ENCODE peak calls at places on chromosome 21, in seven cellular contexts. One of them, this sample, is unnamed. For H3K36me3, the result is how much of the 10 kb centered on the place peaks cover.

GRCh38 chr21:35019631-35020032 is 29.5 kb downstream of the RUNX1 start:
- DNase-seq in psoas muscle: no peak
- DNase-seq in fibroblast of lung: no peak
- DNase-seq in left ventricle myocardium inferior: no peak
- DNase-seq in cardiac muscle cell: no peak
- DNase-seq in brain microvascular endothelial cell: no peak
- DNase-seq in heart left ventricle: no peak
- DNase-seq in this sample: no peak

GRCh38 chr21:26448751-26449150 is 124.3 kb downstream of the CYYR1 start:
- DNase-seq in psoas muscle: no peak
- DNase-seq in cardiac muscle cell: no peak
- DNase-seq in fibroblast of lung: peak
- DNase-seq in brain microvascular endothelial cell: peak
- DNase-seq in left ventricle myocardium inferior: no peak
- DNase-seq in heart left ventricle: no peak
- DNase-seq in this sample: no peak

GRCh38 chr21:36479415-36480402 is at the start of gene CLDN14:
- DNase-seq in fibroblast of lung: peak
- DNase-seq in left ventricle myocardium inferior: peak
- DNase-seq in heart left ventricle: no peak
- DNase-seq in cardiac muscle cell: no peak
- DNase-seq in psoas muscle: peak
- DNase-seq in brain microvascular endothelial cell: no peak
- DNase-seq in this sample: no peak

GRCh38 chr21:35475006-35475405 is 425.9 kb upstream of the RUNX1 start:
- DNase-seq in cardiac muscle cell: no peak
- DNase-seq in psoas muscle: no peak
- DNase-seq in fibroblast of lung: peak
- DNase-seq in heart left ventricle: no peak
- DNase-seq in left ventricle myocardium inferior: no peak
- DNase-seq in brain microvascular endothelial cell: peak
- DNase-seq in this sample: no peak

GRCh38 chr21:35004289-35004688 is 44.8 kb downstream of the RUNX1 start:
- DNase-seq in brain microvascular endothelial cell: no peak
- DNase-seq in fibroblast of lung: no peak
- DNase-seq in left ventricle myocardium inferior: no peak
- DNase-seq in psoas muscle: no peak
- DNase-seq in heart left ventricle: no peak
- DNase-seq in cardiac muscle cell: no peak
- DNase-seq in this sample: no peak

GRCh38 chr21:37159053-37159776 is 86.2 kb downstream of the TTC3 start:
- DNase-seq in psoas muscle: no peak
- DNase-seq in brain microvascular endothelial cell: no peak
- DNase-seq in heart left ventricle: no peak
- DNase-seq in fibroblast of lung: no peak
- DNase-seq in left ventricle myocardium inferior: no peak
- DNase-seq in cardiac muscle cell: no peak
- DNase-seq in this sample: no peak

GRCh38 chr21:34792504-34793089 is 123.8 kb downstream of the CLIC6 start:
- DNase-seq in left ventricle myocardium inferior: no peak
- DNase-seq in brain microvascular endothelial cell: no peak
- DNase-seq in cardiac muscle cell: no peak
- DNase-seq in heart left ventricle: no peak
- DNase-seq in psoas muscle: no peak
- DNase-seq in fibroblast of lung: no peak
- DNase-seq in this sample: no peak

GRCh38 chr21:15761508-15762100 is 31.8 kb downstream of the USP25 start:
- DNase-seq in brain microvascular endothelial cell: no peak
- DNase-seq in left ventricle myocardium inferior: no peak
- DNase-seq in heart left ventricle: no peak
- DNase-seq in fibroblast of lung: no peak
- DNase-seq in psoas muscle: no peak
- DNase-seq in cardiac muscle cell: no peak
- DNase-seq in this sample: no peak

GRCh38 chr21:35020902-35021301 is 28.2 kb downstream of the RUNX1 start:
- DNase-seq in left ventricle myocardium inferior: no peak
- DNase-seq in cardiac muscle cell: no peak
- DNase-seq in fibroblast of lung: peak
- DNase-seq in psoas muscle: no peak
- DNase-seq in brain microvascular endothelial cell: no peak
- DNase-seq in heart left ventricle: no peak
- DNase-seq in this sample: no peak

GRCh38 chr21:42067531-42068255 is 3.4 kb upstream of the UMODL1 start:
- DNase-seq in psoas muscle: no peak
- DNase-seq in brain microvascular endothelial cell: no peak
- DNase-seq in fibroblast of lung: no peak
- DNase-seq in cardiac muscle cell: no peak
- DNase-seq in left ventricle myocardium inferior: no peak
- DNase-seq in heart left ventricle: no peak
- DNase-seq in this sample: peak

GRCh38 chr21:14583629-14584251 is 37.6 kb upstream of the SAMSN1 start:
- DNase-seq in brain microvascular endothelial cell: no peak
- DNase-seq in psoas muscle: no peak
- DNase-seq in fibroblast of lung: no peak
- DNase-seq in heart left ventricle: no peak
- DNase-seq in left ventricle myocardium inferior: no peak
- DNase-seq in cardiac muscle cell: no peak
- DNase-seq in this sample: no peak

GRCh38 chr21:16307256-16307655 is 577.5 kb downstream of the USP25 start:
- DNase-seq in heart left ventricle: no peak
- DNase-seq in psoas muscle: no peak
- DNase-seq in cardiac muscle cell: no peak
- DNase-seq in brain microvascular endothelial cell: no peak
- DNase-seq in fibroblast of lung: no peak
- DNase-seq in left ventricle myocardium inferior: no peak
- DNase-seq in this sample: no peak

GRCh38 chr21:41884501-41885030 is 5.4 kb upstream of the PRDM15 start:
- DNase-seq in brain microvascular endothelial cell: no peak
- DNase-seq in cardiac muscle cell: no peak
- DNase-seq in heart left ventricle: no peak
- DNase-seq in left ventricle myocardium inferior: no peak
- DNase-seq in fibroblast of lung: no peak
- DNase-seq in psoas muscle: no peak
- DNase-seq in this sample: no peak

GRCh38 chr21:34980423-34981115 is 68.5 kb downstream of the RUNX1 start:
- DNase-seq in brain microvascular endothelial cell: no peak
- DNase-seq in fibroblast of lung: peak
- DNase-seq in left ventricle myocardium inferior: no peak
- DNase-seq in psoas muscle: no peak
- DNase-seq in cardiac muscle cell: no peak
- DNase-seq in heart left ventricle: no peak
- DNase-seq in this sample: no peak

GRCh38 chr21:15645830-15646229 is 84.0 kb upstream of the USP25 start:
- DNase-seq in fibroblast of lung: peak
- DNase-seq in left ventricle myocardium inferior: no peak
- DNase-seq in psoas muscle: no peak
- DNase-seq in heart left ventricle: no peak
- DNase-seq in cardiac muscle cell: no peak
- DNase-seq in brain microvascular endothelial cell: no peak
- DNase-seq in this sample: no peak

GRCh38 chr21:36698160-36699025 is 522 bp upstream of the SIM2 start:
- DNase-seq in fibroblast of lung: no peak
- DNase-seq in cardiac muscle cell: peak
- DNase-seq in brain microvascular endothelial cell: no peak
- DNase-seq in psoas muscle: no peak
- DNase-seq in left ventricle myocardium inferior: no peak
- DNase-seq in heart left ventricle: no peak
- DNase-seq in this sample: peak

GRCh38 chr21:36902793-36903192 is 63.7 kb downstream of the HLCS start:
- DNase-seq in left ventricle myocardium inferior: no peak
- DNase-seq in cardiac muscle cell: peak
- DNase-seq in fibroblast of lung: peak
- DNase-seq in brain microvascular endothelial cell: peak
- DNase-seq in psoas muscle: no peak
- DNase-seq in heart left ventricle: no peak
- DNase-seq in this sample: no peak

GRCh38 chr21:31576428-31576827 is 83.1 kb upstream of the SOD1 start:
- DNase-seq in cardiac muscle cell: no peak
- DNase-seq in fibroblast of lung: peak
- DNase-seq in heart left ventricle: no peak
- DNase-seq in brain microvascular endothelial cell: no peak
- DNase-seq in left ventricle myocardium inferior: no peak
- DNase-seq in psoas muscle: no peak
- DNase-seq in this sample: no peak

DNA sequence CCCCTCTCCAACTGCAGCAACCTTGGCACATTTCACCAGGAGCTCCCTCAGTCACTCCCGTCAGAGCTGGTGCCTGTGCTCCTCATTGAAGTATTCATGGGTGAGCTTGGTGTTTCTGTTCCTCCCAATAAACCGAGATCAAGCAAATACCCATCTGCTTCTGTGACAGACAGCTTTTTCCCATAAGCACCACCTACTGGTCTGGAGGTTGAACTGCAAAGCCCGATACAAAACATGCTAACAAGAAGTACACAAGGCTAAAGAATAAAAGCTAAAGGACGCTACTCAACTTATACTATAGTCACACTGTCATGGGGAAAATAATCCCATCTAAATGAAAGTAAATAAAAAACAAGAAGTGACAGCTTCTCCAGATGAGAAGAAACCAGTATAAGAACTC is 111.9 kb upstream of the C21orf91 start:
- DNase-seq in psoas muscle: no peak
- DNase-seq in brain microvascular endothelial cell: no peak
- DNase-seq in cardiac muscle cell: no peak
- DNase-seq in fibroblast of lung: no peak
- DNase-seq in heart left ventricle: no peak
- DNase-seq in left ventricle myocardium inferior: no peak
- DNase-seq in this sample: no peak
- TF ChIP-seq CTCF in psoas muscle: no peak
- TF ChIP-seq CTCF in brain microvascular endothelial cell: peak
- TF ChIP-seq CTCF in cardiac muscle cell: peak
- TF ChIP-seq CTCF in fibroblast of lung: peak
- TF ChIP-seq CTCF in heart left ventricle: no peak
- TF ChIP-seq CTCF in left ventricle myocardium inferior: no peak
- TF ChIP-seq CTCF in this sample: no peak

GRCh38 chr21:17488620-17489019 is 24.2 kb upstream of the CXADR start:
- DNase-seq in brain microvascular endothelial cell: no peak
- DNase-seq in psoas muscle: no peak
- DNase-seq in fibroblast of lung: no peak
- DNase-seq in left ventricle myocardium inferior: no peak
- DNase-seq in cardiac muscle cell: no peak
- DNase-seq in heart left ventricle: no peak
- DNase-seq in this sample: no peak
- H3K27ac ChIP-seq in brain microvascular endothelial cell: no peak
- H3K27ac ChIP-seq in psoas muscle: no peak
- H3K27ac ChIP-seq in fibroblast of lung: no peak
- H3K27ac ChIP-seq in left ventricle myocardium inferior: no peak
- H3K27ac ChIP-seq in cardiac muscle cell: no peak
- H3K27ac ChIP-seq in heart left ventricle: no peak
- H3K27ac ChIP-seq in this sample: no peak

GRCh38 chr21:33434770-33435360 is 31.7 kb downstream of the IFNGR2 start:
- DNase-seq in left ventricle myocardium inferior: no peak
- DNase-seq in fibroblast of lung: peak
- DNase-seq in heart left ventricle: no peak
- DNase-seq in brain microvascular endothelial cell: peak
- DNase-seq in cardiac muscle cell: no peak
- DNase-seq in psoas muscle: no peak
- DNase-seq in this sample: no peak
- H3K36me3 ChIP-seq in left ventricle myocardium inferior: half or more
- H3K36me3 ChIP-seq in fibroblast of lung: under half
- H3K36me3 ChIP-seq in heart left ventricle: half or more
- H3K36me3 ChIP-seq in brain microvascular endothelial cell: half or more
- H3K36me3 ChIP-seq in cardiac muscle cell: half or more
- H3K36me3 ChIP-seq in psoas muscle: under half
- H3K36me3 ChIP-seq in this sample: under half

DNA sequence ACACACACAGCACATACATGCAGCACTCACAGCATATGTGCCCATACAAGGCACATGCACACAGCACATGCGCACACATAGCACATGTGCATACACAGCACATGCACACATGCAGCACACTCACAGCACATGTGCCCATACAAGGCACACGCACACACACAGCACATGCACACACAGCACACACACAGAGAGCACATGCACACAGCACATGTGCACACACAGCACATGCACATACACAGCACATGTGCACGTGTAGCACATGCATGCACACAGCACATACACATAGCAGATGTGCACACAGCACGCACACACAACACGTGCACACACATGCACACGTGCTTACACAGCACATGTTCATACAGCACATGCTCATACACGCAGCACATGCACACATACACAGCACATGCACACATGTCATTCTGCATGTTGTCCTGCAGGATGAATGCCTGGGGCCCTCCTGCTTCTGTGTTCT is 48.1 kb downstream of the PCNT start:
- DNase-seq in left ventricle myocardium inferior: no peak
- DNase-seq in brain microvascular endothelial cell: no peak
- DNase-seq in psoas muscle: no peak
- DNase-seq in heart left ventricle: no peak
- DNase-seq in fibroblast of lung: no peak
- DNase-seq in cardiac muscle cell: no peak
- DNase-seq in this sample: no peak
- TF ChIP-seq CTCF in left ventricle myocardium inferior: no peak
- TF ChIP-seq CTCF in brain microvascular endothelial cell: no peak
- TF ChIP-seq CTCF in psoas muscle: no peak
- TF ChIP-seq CTCF in heart left ventricle: no peak
- TF ChIP-seq CTCF in fibroblast of lung: no peak
- TF ChIP-seq CTCF in cardiac muscle cell: no peak
- TF ChIP-seq CTCF in this sample: no peak

DNA sequence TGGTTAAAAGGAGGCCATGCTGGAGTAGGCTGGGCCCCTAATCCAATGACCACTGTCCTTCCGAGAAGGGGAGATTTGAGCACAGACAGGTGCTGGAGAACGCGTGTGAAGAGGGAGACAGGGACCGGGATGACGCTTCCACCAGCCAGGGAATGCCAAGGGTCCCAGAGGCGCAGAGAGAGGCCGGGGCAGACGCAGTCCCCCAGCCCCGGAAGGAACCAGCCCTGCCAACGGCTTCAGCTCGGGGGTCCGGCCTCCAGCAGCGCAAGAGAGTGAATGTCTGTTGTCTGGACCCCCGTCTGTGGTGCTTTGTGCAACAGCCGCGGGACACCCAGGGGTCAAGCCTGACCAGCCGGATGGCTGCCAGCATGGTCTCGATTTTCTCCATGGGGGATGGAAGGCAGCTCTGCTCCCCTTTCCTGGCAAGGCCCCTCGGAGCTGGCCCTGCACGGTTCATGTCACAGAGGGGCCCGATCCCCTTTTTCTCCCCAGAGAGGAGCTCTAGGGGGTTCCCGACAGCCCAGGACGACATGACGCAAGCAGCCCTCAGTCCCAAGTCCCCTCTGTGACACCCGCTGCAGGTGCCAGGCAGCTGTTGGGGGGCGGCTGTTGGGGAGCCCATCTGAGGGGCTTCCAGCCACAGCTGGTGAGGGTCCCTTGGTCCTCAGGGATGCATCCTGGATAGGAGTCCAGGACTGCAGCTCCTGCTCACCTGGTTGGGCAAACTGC is 73.5 kb downstream of the SIK1 start:
- DNase-seq in brain microvascular endothelial cell: no peak
- DNase-seq in psoas muscle: no peak
- DNase-seq in left ventricle myocardium inferior: no peak
- DNase-seq in fibroblast of lung: no peak
- DNase-seq in cardiac muscle cell: no peak
- DNase-seq in heart left ventricle: no peak
- DNase-seq in this sample: no peak
- H3K27ac ChIP-seq in brain microvascular endothelial cell: no peak
- H3K27ac ChIP-seq in psoas muscle: no peak
- H3K27ac ChIP-seq in left ventricle myocardium inferior: no peak
- H3K27ac ChIP-seq in fibroblast of lung: no peak
- H3K27ac ChIP-seq in cardiac muscle cell: no peak
- H3K27ac ChIP-seq in heart left ventricle: no peak
- H3K27ac ChIP-seq in this sample: no peak

GRCh38 chr21:45130324-45130774 is 56.0 kb downstream of the ADARB1 start:
- DNase-seq in brain microvascular endothelial cell: peak
- DNase-seq in heart left ventricle: no peak
- DNase-seq in cardiac muscle cell: peak
- DNase-seq in left ventricle myocardium inferior: no peak
- DNase-seq in fibroblast of lung: peak
- DNase-seq in psoas muscle: no peak
- DNase-seq in this sample: no peak
- H3K36me3 ChIP-seq in brain microvascular endothelial cell: under half
- H3K36me3 ChIP-seq in heart left ventricle: under half
- H3K36me3 ChIP-seq in cardiac muscle cell: under half
- H3K36me3 ChIP-seq in left ventricle myocardium inferior: under half
- H3K36me3 ChIP-seq in fibroblast of lung: under half
- H3K36me3 ChIP-seq in psoas muscle: under half
- H3K36me3 ChIP-seq in this sample: under half

This sample was measured in kidney.